ENCODE peak calls at places on chromosome 2, in nine cellular contexts. V is OCI-LY7; K is psoas muscle; H is cardiac muscle cell; U is brain microvascular endothelial cell; R is uterus; Y is activated B cell treated with CpG ODN at 0.5 μM for 24 hours; G is endothelial cell; L is CD8-positive, alpha-beta T cell. Q is an unnamed sample.

GRCh38 chr2:223042704-223043118 is 9.3 kb upstream of the KCNE4 start:
- DNase-seq in U (no peak), V (no peak), Y (no peak), L (no peak), H (no peak), R (no peak), K (no peak), G (no peak), Q (no peak)

GRCh38 chr2:56753182-56753581 is 569.4 kb downstream of the CCDC85A start:
- DNase-seq in U (no peak), L (no peak), K (no peak), Y (no peak), V (no peak), H (no peak), G (no peak), R (no peak), Q (no peak)

GRCh38 chr2:113357071-113357470 is 78.3 kb upstream of the PAX8 start:
- DNase-seq in V (no peak), Y (no peak), R (no peak), H (no peak), L (no peak), K (no peak), G (no peak), U (no peak), Q (no peak)

GRCh38 chr2:85053802-85054201 is 79.4 kb upstream of the TCF7L1 start:
- DNase-seq in K (peak; percentile 60), R (no peak), L (no peak), G (no peak), U (peak; percentile 53), V (no peak), H (no peak), Y (no peak), Q (no peak)

GRCh38 chr2:79432731-79433146 is 80.1 kb upstream of the CTNNA2 start:
- DNase-seq in H (no peak), L (no peak), Y (no peak), K (no peak), R (no peak), G (no peak), U (no peak), V (no peak), Q (no peak)

GRCh38 chr2:177830881-177831386 is 241.6 kb downstream of the PDE11A start:
- DNase-seq in H (no peak), G (no peak), R (no peak), L (no peak), U (no peak), V (no peak), K (no peak), Y (no peak), Q (no peak)

GRCh38 chr2:54516842-54517241 is 60.7 kb downstream of the SPTBN1 start:
- DNase-seq in H (no peak), G (no peak), L (no peak), R (no peak), V (no peak), K (no peak), U (no peak), Y (no peak), Q (no peak)

GRCh38 chr2:128643221-128644065 is 324.8 kb upstream of the HS6ST1 start:
- DNase-seq in H (no peak), U (no peak), R (no peak), K (no peak), G (no peak), Y (no peak), L (no peak), V (no peak), Q (no peak)

GRCh38 chr2:46650556-46651001 is 171.2 kb downstream of the TMEM247 start:
- DNase-seq in V (peak; percentile 88), G (peak; percentile 70), K (no peak), R (peak; percentile 56), L (peak; percentile 41), H (peak; percentile 91), U (peak; percentile 73), Y (no peak), Q (no peak)

GRCh38 chr2:98592565-98592964 is 15.7 kb downstream of the COA5 start:
- DNase-seq in R (no peak), H (no peak), Y (no peak), U (no peak), V (no peak), K (no peak), G (no peak), L (no peak), Q (no peak)

GRCh38 chr2:38376346-38376682 is 759 bp downstream of the ATL2 start:
- DNase-seq in G (no peak), H (peak; percentile 79), L (peak; percentile 21), Y (no peak), K (no peak), R (peak; percentile 52), U (peak; percentile 60), V (peak; percentile 81), Q (no peak)

GRCh38 chr2:38374978-38375377 is 2.1 kb downstream of the ATL2 start:
- DNase-seq in L (no peak), Y (no peak), K (no peak), H (peak; percentile 13), R (no peak), G (no peak), U (no peak), V (peak; percentile 35), Q (no peak)

GRCh38 chr2:38377501-38378258 is 607 bp upstream of the ATL2 start:
- DNase-seq in K (no peak), G (no peak), Y (peak; percentile 20), R (no peak), L (no peak), V (peak; percentile 50), H (peak; percentile 58), U (peak; percentile 33), Q (no peak)

GRCh38 chr2:38376683-38377500 is at the start of gene ATL2:
- DNase-seq in G (peak; percentile 91), Y (peak; percentile 87), L (peak; percentile 88), U (peak; percentile 95), V (peak; percentile 96), H (peak; percentile 99), K (peak; percentile 96), R (peak; percentile 97), Q (peak; percentile 71)

DNA sequence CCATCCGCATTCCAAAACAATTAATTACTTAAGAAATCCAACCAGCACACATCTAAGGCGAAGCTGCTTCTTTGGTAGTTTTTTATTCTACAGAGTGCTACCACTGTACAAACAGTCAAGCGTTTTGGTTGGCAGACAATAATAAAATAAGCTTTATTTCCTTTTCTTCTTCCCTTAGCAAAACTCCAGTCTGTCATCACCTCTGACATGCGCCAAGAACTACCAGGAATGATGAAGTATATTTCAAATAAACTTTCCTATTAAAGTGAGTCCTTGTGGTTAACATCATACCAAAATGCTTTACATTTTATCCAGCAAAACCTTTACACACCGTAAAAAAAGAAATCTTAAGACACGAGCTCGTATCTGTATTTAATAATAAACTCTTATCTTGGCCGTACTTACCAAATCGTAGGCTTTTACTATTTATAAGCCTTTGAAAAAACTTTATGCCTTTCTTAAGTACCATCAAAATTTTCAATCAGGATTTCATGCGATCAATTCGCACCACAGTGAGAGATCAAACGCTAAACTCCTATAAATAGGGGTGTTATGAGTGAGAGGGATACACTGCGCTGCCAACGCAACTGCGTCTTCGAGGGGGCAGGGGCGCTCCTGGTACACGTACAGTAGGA is 1.2 kb downstream of the ATL2 start:
- DNase-seq in Y (no peak), L (no peak), V (no peak), R (no peak), K (peak; percentile 46), U (no peak), H (no peak), G (peak; percentile 49), Q (no peak)
- TF ChIP-seq CTCF in Y (no peak), L (no peak), V (no peak), R (no peak), K (no peak), U (no peak), H (no peak), G (no peak), Q (no peak)

DNA sequence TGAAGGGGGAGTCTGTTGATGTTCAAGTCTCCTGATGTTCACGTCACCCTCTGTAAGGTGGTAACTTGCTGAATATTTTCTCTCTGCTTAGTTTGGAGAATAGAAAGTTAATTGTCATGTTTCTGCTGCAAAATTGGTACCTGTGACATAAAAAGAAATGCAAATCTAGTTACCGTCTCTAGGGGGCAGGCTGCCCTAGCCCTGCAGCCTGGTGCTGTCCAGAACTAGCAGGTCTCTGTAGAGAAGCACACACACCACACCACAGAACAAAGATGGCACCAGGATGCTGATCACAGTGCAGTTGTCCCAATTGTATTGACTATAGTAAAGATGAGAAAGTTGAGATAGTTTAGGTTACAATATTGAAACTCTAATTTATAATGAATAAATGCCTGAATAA is 47.0 kb downstream of the SLC9A4 start:
- DNase-seq in Y (no peak), G (peak; percentile 36), V (peak; percentile 8), U (no peak), H (peak; percentile 51), R (no peak), K (no peak), L (no peak), Q (no peak)
- TF ChIP-seq CTCF in Y (no peak), G (peak; percentile 69), V (peak; percentile 81), U (peak; percentile 77), H (peak; percentile 55), R (no peak), K (peak; percentile 63), L (no peak), Q (peak; percentile 77)

DNA sequence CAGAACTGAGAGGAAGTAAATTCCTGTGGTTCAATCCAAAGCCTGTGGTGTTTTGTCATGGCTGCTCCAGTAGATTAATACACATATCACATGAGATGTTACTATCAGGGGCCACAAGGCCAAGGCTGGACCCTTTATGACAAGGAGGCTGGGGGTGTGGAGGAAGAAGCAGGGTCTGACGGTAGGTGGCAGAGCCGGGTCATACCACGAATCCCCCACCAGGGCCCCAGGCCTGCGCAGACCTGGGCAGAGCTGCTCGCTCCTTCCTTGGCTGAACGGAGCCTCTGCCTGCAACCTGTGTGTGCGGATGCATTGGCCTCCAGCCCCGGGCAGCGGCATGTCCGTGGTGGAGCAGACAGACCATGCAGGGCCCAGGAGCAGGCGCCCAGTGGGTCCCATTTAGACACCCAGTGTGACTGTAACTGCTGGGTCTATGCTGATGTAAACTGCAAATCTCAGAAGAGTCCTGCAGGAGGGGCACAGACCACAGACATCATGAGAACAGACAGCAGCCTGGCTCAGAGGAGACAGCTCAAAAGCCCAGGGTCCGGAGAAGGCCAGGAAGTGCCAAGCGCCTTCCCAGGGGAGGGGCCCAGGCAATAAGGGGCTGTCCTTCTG is 155.2 kb downstream of the PXDN start:
- DNase-seq in L (no peak), K (no peak), H (no peak), V (no peak), U (peak; percentile 56), R (no peak), G (no peak), Y (no peak), Q (no peak)
- TF ChIP-seq CTCF in L (no peak), K (no peak), H (no peak), V (peak; percentile 13), U (peak; percentile 44), R (no peak), G (no peak), Y (no peak), Q (no peak)

DNA sequence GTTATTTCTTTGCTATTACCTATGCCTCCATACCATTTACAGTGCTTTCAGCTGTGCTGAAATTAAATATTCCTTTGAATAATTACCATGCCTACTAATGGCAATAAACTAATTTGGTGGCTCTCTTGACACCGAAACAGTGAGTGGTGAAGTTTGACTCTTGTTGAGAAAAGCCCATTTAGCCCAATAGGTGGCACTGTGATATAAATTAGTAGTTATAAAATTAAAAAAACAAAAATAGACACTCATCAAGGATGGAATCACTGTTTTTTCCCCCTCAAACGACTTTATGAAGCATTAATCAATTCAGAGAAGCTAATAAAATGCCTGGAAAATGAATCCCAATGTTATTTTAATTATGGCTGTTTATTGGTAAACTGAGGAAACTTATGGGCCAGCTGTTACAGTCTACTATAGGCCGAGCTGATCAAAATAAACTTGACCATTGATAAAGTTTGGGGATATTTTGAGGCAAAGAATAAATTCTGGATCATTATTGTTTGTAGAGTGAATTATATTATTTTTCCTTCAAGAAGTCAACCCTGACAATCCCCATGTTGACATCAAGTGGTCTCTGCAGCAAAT is 339.6 kb downstream of the TRIB2 start:
- DNase-seq in G (no peak), L (no peak), R (no peak), U (no peak), K (no peak), Y (no peak), H (peak; percentile 31), V (peak; percentile 14), Q (no peak)
- TF ChIP-seq CTCF in G (peak; percentile 78), L (no peak), R (no peak), U (peak; percentile 58), K (peak; percentile 14), Y (no peak), H (peak; percentile 54), V (peak; percentile 78), Q (peak; percentile 58)